ENCODE peak calls at places on chromosome 9, in nine cellular contexts. K is thyroid gland, C is HAP-1, B is upper lobe of right lung, O is A673, S is lung, T is uterus, I is left ventricle myocardium inferior, Z is psoas muscle. U is an unnamed sample. For H3K4me1 and H3K27me3, the result is how much of the 10 kb centered on the place peaks cover.

GRCh38 chr9:28050046-28050445 is 476.8 kb upstream of the C9orf72 start:
- DNase-seq in B (no peak), C (no peak), S (no peak), T (no peak), I (no peak), K (no peak), O (no peak), Z (no peak), U (no peak)

GRCh38 chr9:125513634-125514413 is 193.2 kb downstream of the MAPKAP1 start:
- DNase-seq in T (peak), B (peak), K (no peak), I (peak), Z (peak), O (no peak), C (no peak), S (peak), U (no peak)

GRCh38 chr9:109251776-109252106 is 69.1 kb downstream of the EPB41L4B start:
- DNase-seq in C (no peak), Z (no peak), S (no peak), I (no peak), K (no peak), B (no peak), T (no peak), O (no peak), U (no peak)

GRCh38 chr9:7209051-7209450 is 451.3 kb downstream of the KDM4C start:
- DNase-seq in T (no peak), K (no peak), B (no peak), I (no peak), C (no peak), Z (no peak), O (no peak), S (no peak), U (no peak)

GRCh38 chr9:91732187-91733005 is 217.6 kb downstream of the ROR2 start:
- DNase-seq in B (no peak), T (peak), O (no peak), I (no peak), C (no peak), K (no peak), S (no peak), Z (no peak), U (no peak)

GRCh38 chr9:98774746-98775145 is 21.6 kb downstream of the ANKS6 start:
- DNase-seq in S (no peak), T (no peak), Z (no peak), C (peak), O (no peak), I (no peak), B (no peak), K (no peak), U (no peak)

GRCh38 chr9:100670719-100671118 is 92.8 kb downstream of the CAVIN4 start:
- DNase-seq in S (no peak), K (peak), B (no peak), Z (no peak), O (peak), C (no peak), T (no peak), I (no peak), U (no peak)

GRCh38 chr9:131732636-131733340 is 7.1 kb downstream of the RAPGEF1 start:
- DNase-seq in K (no peak), I (no peak), T (no peak), B (no peak), C (no peak), S (no peak), O (no peak), Z (no peak), U (no peak)

GRCh38 chr9:131685753-131686706 is 53.8 kb downstream of the RAPGEF1 start:
- DNase-seq in I (no peak), C (no peak), B (no peak), K (peak), Z (no peak), T (no peak), S (no peak), O (no peak), U (no peak)

GRCh38 chr9:2016411-2017208 is 1.5 kb downstream of the SMARCA2 start:
- DNase-seq in B (peak), Z (peak), S (peak), C (peak), O (peak), I (peak), K (peak), T (peak), U (no peak)

GRCh38 chr9:2620876-2621677 is 510 bp upstream of the VLDLR start:
- DNase-seq in I (peak), C (peak), O (peak), S (peak), K (peak), B (peak), Z (peak), T (peak), U (no peak)

GRCh38 chr9:95373069-95373681 is 55.7 kb upstream of the FANCC start:
- DNase-seq in K (peak), C (no peak), T (no peak), S (no peak), B (no peak), I (no peak), O (peak), Z (no peak), U (no peak)

GRCh38 chr9:89058906-89059305 is 67.6 kb downstream of the S1PR3 start:
- DNase-seq in I (no peak), S (no peak), K (no peak), Z (no peak), T (no peak), C (no peak), O (no peak), B (no peak), U (no peak)

GRCh38 chr9:90385126-90385525 is 257.5 kb downstream of the DIRAS2 start:
- DNase-seq in Z (no peak), S (no peak), K (no peak), T (no peak), I (no peak), C (no peak), O (no peak), B (no peak), U (no peak)

GRCh38 chr9:120307599-120307998 is 272.4 kb downstream of the CDK5RAP2 start:
- DNase-seq in O (no peak), T (no peak), B (no peak), S (no peak), K (no peak), C (no peak), Z (no peak), I (no peak), U (no peak)

GRCh38 chr9:130692365-130692764 is 1.2 kb upstream of the EXOSC2 start:
- DNase-seq in Z (peak), O (no peak), T (no peak), I (no peak), C (no peak), K (peak), B (no peak), S (no peak), U (peak)

GRCh38 chr9:89714316-89714715 is 109.5 kb downstream of the GADD45G start:
- DNase-seq in S (no peak), I (no peak), O (no peak), Z (no peak), B (no peak), K (no peak), T (peak), C (no peak), U (no peak)

GRCh38 chr9:122088880-122089567 is 4.1 kb downstream of the TTLL11 start:
- DNase-seq in B (no peak), T (no peak), S (no peak), C (no peak), Z (no peak), O (no peak), I (no peak), K (no peak), U (no peak)

GRCh38 chr9:12916037-12916436 is 141.2 kb downstream of the LURAP1L start:
- DNase-seq in O (no peak), Z (no peak), S (no peak), T (no peak), B (no peak), K (peak), C (peak), I (no peak), U (no peak)

GRCh38 chr9:34070601-34071340 is 22.1 kb upstream of the UBAP2 start:
- DNase-seq in S (no peak), O (no peak), Z (no peak), T (no peak), C (no peak), B (no peak), I (no peak), K (no peak), U (no peak)

GRCh38 chr9:117323390-117323789 is 91.5 kb downstream of the ASTN2 start:
- DNase-seq in O (no peak), T (no peak), B (no peak), I (no peak), C (no peak), Z (no peak), S (no peak), K (no peak), U (no peak)

GRCh38 chr9:68949271-68950000 is 64.5 kb downstream of the PRKACG start:
- DNase-seq in O (peak), C (no peak), T (peak), B (no peak), S (no peak), I (peak), Z (peak), K (no peak), U (no peak)

DNA sequence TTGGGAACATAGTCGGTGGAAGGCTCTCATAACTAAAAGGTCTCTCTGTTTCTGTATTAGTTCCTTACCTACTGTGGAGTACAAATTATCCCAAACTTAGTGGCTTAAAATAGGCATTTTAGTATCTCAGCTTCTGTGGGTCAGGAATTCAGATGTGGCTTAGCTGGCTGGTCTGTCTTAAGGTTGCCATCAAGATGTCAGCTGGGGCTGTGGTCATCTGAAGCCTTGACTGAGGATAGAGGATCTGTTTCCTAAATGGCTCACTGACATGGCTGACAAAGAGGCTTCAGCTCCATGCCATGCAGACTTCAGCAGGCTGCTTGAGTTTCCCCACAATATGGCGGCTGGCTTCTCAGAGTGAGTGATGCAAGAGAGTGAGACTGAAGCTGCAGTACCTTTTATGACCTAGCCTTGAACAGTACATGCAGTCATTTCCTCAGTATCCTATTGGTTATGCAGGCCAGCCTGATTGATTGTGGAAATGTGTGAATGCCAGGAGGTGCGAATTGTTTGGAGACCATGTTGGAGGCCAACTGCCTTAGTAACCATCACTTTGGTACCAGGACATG is 152.7 kb upstream of the IER5L start:
- DNase-seq in K (no peak), B (no peak), C (no peak), T (no peak), O (peak), Z (no peak), S (no peak), I (no peak), U (no peak)
- H3K4me1 ChIP-seq in K (half or more), B (under half), C (under half), T (under half), O (under half), Z (under half), S (under half), I (half or more), U (under half)

GRCh38 chr9:21267806-21268657 is 28.2 kb upstream of the IFNA14 start:
- DNase-seq in S (no peak), Z (no peak), K (no peak), C (no peak), B (no peak), I (no peak), T (no peak), O (no peak), U (no peak)

GRCh38 chr9:21266733-21267132 is 26.9 kb upstream of the IFNA14 start:
- DNase-seq in Z (no peak), B (no peak), I (no peak), C (no peak), O (no peak), K (no peak), S (no peak), T (no peak), U (no peak)

GRCh38 chr9:21267141-21267540 is 27.3 kb upstream of the IFNA14 start:
- DNase-seq in C (no peak), I (no peak), K (no peak), S (no peak), Z (no peak), T (no peak), O (no peak), B (no peak), U (no peak)

DNA sequence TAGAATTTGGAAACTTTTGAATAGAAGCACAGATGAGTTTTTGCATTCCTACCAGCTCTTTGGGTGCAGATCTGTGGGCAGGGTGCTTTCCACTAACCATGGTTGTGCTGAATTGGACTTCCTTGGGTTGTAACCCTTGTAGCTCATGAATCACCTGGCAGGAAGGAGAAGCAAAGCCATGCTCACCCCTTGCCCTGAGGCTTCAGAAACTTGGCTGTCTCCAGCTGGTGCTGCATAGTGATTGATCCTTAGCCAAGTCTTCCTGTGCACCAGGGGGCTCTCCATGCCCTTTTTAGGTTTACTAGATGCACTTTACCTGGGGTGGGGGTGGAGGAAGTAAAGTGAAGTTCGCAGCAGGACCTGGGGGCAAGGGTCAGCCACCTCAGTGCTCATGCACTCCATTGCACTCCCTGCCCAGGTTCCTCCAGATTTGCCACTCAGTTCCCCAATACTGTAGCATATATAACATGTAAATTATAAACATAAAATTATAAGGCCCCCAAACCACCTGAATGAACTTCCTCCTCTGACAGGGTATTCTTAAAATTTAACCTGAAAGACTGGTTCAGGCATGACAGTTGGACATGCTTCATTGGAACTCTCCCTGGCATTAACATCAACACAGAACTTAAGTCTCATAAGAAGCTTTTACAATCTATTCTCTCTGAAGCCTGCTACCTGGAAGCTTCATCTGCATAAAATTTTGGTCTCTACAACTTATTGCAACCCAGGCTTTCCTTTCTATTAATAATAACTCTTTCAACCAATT is 25.8 kb upstream of the IFNA14 start:
- DNase-seq in B (no peak), I (no peak), S (no peak), O (no peak), Z (no peak), C (no peak), T (no peak), K (peak), U (no peak)
- H3K27me3 ChIP-seq in B (under half), I (under half), S (under half), O (under half), Z (under half), C (under half), T (under half), K (under half), U (under half)

GRCh38 chr9:137516144-137516917 is 33.9 kb downstream of the PNPLA7 start:
- DNase-seq in S (no peak), T (no peak), O (no peak), I (no peak), C (no peak), Z (no peak), B (no peak), K (no peak), U (no peak)
- H3K4me1 ChIP-seq in S (under half), T (under half), O (under half), I (under half), C (under half), Z (under half), B (under half), K (under half), U (under half)

GRCh38 chr9:846852-847251 is 5.4 kb downstream of the DMRT1 start:
- DNase-seq in B (no peak), T (no peak), Z (no peak), O (no peak), C (no peak), S (no peak), K (no peak), I (no peak), U (no peak)
- H3K27me3 ChIP-seq in B (half or more), T (under half), Z (half or more), O (half or more), C (under half), S (under half), K (under half), I (half or more), U (under half)

DNA sequence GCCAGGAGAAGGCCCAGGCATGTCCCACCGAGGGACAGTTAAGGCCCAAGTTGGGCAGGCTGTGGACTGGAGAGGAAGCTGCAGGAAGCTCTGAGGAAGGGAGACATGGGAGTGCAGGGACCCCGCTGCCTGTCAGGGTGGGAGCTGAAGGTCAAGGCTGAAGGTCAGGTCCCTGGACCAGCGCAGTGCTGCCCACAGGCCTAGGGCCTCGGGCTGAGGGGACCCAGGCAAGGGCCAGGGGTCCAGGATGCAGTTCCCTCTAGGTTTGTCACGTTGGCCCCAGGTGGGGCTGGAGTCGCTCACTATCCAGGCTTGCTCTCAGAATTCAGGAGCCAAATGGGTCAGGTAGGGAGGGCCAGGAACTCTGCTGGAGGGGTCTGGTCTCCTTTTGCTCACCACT is 76.7 kb upstream of the STXBP1 start:
- DNase-seq in Z (no peak), I (no peak), T (no peak), S (no peak), K (no peak), C (no peak), B (no peak), O (no peak), U (no peak)
- H3K4me1 ChIP-seq in Z (under half), I (half or more), T (under half), S (under half), K (under half), C (under half), B (half or more), O (under half), U (under half)

GRCh38 chr9:114122152-114122615 is 23.1 kb upstream of the KIF12 start:
- DNase-seq in T (no peak), I (no peak), Z (no peak), O (no peak), K (no peak), B (peak), S (no peak), C (no peak), U (no peak)

GRCh38 chr9:114121445-114122151 is 22.5 kb upstream of the KIF12 start:
- DNase-seq in S (no peak), C (no peak), Z (no peak), K (no peak), O (no peak), I (no peak), T (no peak), B (peak), U (no peak)

GRCh38 chr9:114123031-114123977 is 24.2 kb upstream of the KIF12 start:
- DNase-seq in B (no peak), T (no peak), C (no peak), I (no peak), O (no peak), Z (no peak), S (no peak), K (no peak), U (no peak)

GRCh38 chr9:114124138-114124537 is 25.0 kb upstream of the KIF12 start:
- DNase-seq in K (no peak), S (no peak), Z (no peak), I (no peak), T (no peak), C (no peak), O (no peak), B (no peak), U (no peak)

DNA sequence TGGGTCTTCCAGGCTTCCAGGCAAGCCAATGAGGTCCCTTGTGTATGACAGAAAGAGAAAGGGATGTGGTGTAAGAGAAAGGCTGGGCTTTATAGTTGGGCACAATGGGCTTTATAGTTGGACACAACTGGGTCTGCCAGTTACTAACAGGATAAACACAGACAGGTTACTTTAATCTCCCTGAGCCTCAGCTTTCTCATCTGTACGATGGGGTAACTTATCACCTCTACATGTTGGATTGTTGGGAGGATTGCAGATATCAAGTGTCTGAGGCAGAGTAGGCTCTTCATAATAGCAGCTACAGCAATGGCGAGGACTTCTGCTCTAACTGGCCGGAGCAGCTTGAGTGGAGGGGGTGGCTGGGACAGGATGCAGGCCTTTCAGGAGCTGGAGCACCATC is 23.5 kb upstream of the KIF12 start:
- DNase-seq in S (no peak), K (no peak), I (no peak), O (no peak), Z (no peak), B (peak), C (no peak), T (no peak), U (no peak)
- H3K27me3 ChIP-seq in S (under half), K (under half), I (under half), O (under half), Z (under half), B (under half), C (under half), T (under half), U (under half)

U was measured in iPS DF 6.9.